ENCODE peak calls at places on chromosomes 6 and 20, in nine cellular contexts. P is ovary; L is KBM-7; V is astrocyte of the spinal cord; J is stimulated activated naive B cell treated with anti-CD40 and anti-IgM and Interleukin-4, amounts not matched to agents 10 μg/mL and 1 μg/mL and 100 μg/mL, for 72 hours; O is AG08395; Y is KG1; W is aorta; K is Panc1. F is an unnamed sample.

GRCh38 chr20:60011512-60012507 is 53.6 kb downstream of the CDH26 start:
- DNase-seq in O (no peak), W (no peak), P (no peak), V (no peak), J (no peak), L (peak), Y (no peak), K (no peak), F (no peak)

GRCh38 chr6:3410385-3411360 is 46.2 kb downstream of the SLC22A23 start:
- DNase-seq in L (peak), V (peak), Y (peak), O (peak), W (peak), K (peak), J (peak), P (no peak), F (peak)

GRCh38 chr6:73739097-73739496 is 43.1 kb downstream of the CD109 start:
- DNase-seq in O (peak), Y (peak), V (peak), P (no peak), K (no peak), W (no peak), J (no peak), L (peak), F (peak)

GRCh38 chr20:57677323-57677982 is 32.4 kb downstream of the PMEPA1 start:
- DNase-seq in O (no peak), V (no peak), Y (no peak), P (no peak), K (no peak), W (no peak), J (no peak), L (no peak), F (no peak)

GRCh38 chr20:11267131-11267761 is 593.4 kb upstream of the JAG1 start:
- DNase-seq in P (peak), K (peak), J (no peak), W (peak), O (peak), L (peak), V (peak), Y (no peak), F (peak)

GRCh38 chr20:33209789-33210188 is 7.4 kb upstream of the BPIFA3 start:
- DNase-seq in O (peak), K (no peak), P (peak), L (peak), W (peak), J (no peak), Y (peak), V (peak), F (peak)

GRCh38 chr6:53466257-53466656 is 78.6 kb downstream of the GCLC start:
- DNase-seq in Y (no peak), K (no peak), V (no peak), O (no peak), J (no peak), W (no peak), P (no peak), L (no peak), F (no peak)

GRCh38 chr6:133854633-133855598 is 34.0 kb upstream of the TCF21 start:
- DNase-seq in Y (no peak), V (no peak), L (no peak), K (no peak), J (peak), P (no peak), O (no peak), W (no peak), F (no peak)

GRCh38 chr6:56843476-56844349 is 111.2 kb upstream of the BEND6 start:
- DNase-seq in L (peak), V (peak), O (peak), W (peak), Y (peak), K (no peak), P (peak), J (peak), F (no peak)

GRCh38 chr6:167485186-167485978 is 160.5 kb downstream of the TTLL2 start:
- DNase-seq in P (no peak), W (no peak), V (peak), K (no peak), O (no peak), J (no peak), L (peak), Y (no peak), F (peak)

GRCh38 chr6:52739134-52739533 is 24.1 kb downstream of the GSTA2 start:
- DNase-seq in J (no peak), W (no peak), K (no peak), L (no peak), P (no peak), Y (no peak), O (no peak), V (no peak), F (no peak)

GRCh38 chr6:4577406-4577805 is 198.8 kb upstream of the CDYL start:
- DNase-seq in J (no peak), K (peak), W (no peak), V (peak), L (no peak), P (no peak), O (peak), Y (no peak), F (no peak)

GRCh38 chr6:27541212-27541931 is 68.5 kb upstream of the ZNF184 start:
- DNase-seq in Y (no peak), J (no peak), V (no peak), O (no peak), L (peak), K (no peak), W (no peak), P (no peak), F (peak)